ENCODE peak calls at places on chromosomes 13 and 19, in nine cellular contexts. One of them, this sample, is unnamed.

GRCh38 chr13:46588019-46588418 is 35.0 kb downstream of the LRCH1 start:
- DNase-seq in upper lobe of left lung: no peak
- DNase-seq in OCI-LY7: peak
- DNase-seq in gastrocnemius medialis: no peak
- DNase-seq in ascending aorta: no peak
- DNase-seq in adrenal gland: no peak
- DNase-seq in astrocyte: no peak
- DNase-seq in foreskin fibroblast: no peak
- DNase-seq in fibroblast of lung: peak
- DNase-seq in this sample: no peak

GRCh38 chr19:3586124-3586626 is 897 bp downstream of the GIPC3 start:
- DNase-seq in gastrocnemius medialis: no peak
- DNase-seq in foreskin fibroblast: no peak
- DNase-seq in upper lobe of left lung: no peak
- DNase-seq in adrenal gland: no peak
- DNase-seq in astrocyte: no peak
- DNase-seq in ascending aorta: no peak
- DNase-seq in OCI-LY7: peak
- DNase-seq in fibroblast of lung: no peak
- DNase-seq in this sample: no peak

GRCh38 chr13:27644302-27644701 is 22.6 kb downstream of the POLR1D start:
- DNase-seq in astrocyte: peak
- DNase-seq in foreskin fibroblast: peak
- DNase-seq in gastrocnemius medialis: no peak
- DNase-seq in OCI-LY7: no peak
- DNase-seq in ascending aorta: no peak
- DNase-seq in fibroblast of lung: peak
- DNase-seq in adrenal gland: peak
- DNase-seq in upper lobe of left lung: no peak
- DNase-seq in this sample: peak

GRCh38 chr13:22812793-22813192 is 368.0 kb upstream of the SGCG start:
- DNase-seq in foreskin fibroblast: no peak
- DNase-seq in astrocyte: no peak
- DNase-seq in upper lobe of left lung: no peak
- DNase-seq in gastrocnemius medialis: peak
- DNase-seq in adrenal gland: peak
- DNase-seq in ascending aorta: no peak
- DNase-seq in fibroblast of lung: no peak
- DNase-seq in OCI-LY7: no peak
- DNase-seq in this sample: no peak

GRCh38 chr19:4057913-4058695 is 8.6 kb downstream of the ZBTB7A start:
- DNase-seq in ascending aorta: peak
- DNase-seq in gastrocnemius medialis: peak
- DNase-seq in fibroblast of lung: peak
- DNase-seq in foreskin fibroblast: peak
- DNase-seq in upper lobe of left lung: peak
- DNase-seq in adrenal gland: peak
- DNase-seq in OCI-LY7: no peak
- DNase-seq in astrocyte: peak
- DNase-seq in this sample: peak

GRCh38 chr13:21501709-21502108 is 42.6 kb upstream of the ZDHHC20 start:
- DNase-seq in fibroblast of lung: no peak
- DNase-seq in foreskin fibroblast: no peak
- DNase-seq in gastrocnemius medialis: no peak
- DNase-seq in upper lobe of left lung: no peak
- DNase-seq in OCI-LY7: no peak
- DNase-seq in ascending aorta: no peak
- DNase-seq in adrenal gland: no peak
- DNase-seq in astrocyte: no peak
- DNase-seq in this sample: no peak

GRCh38 chr19:48642862-48643261 is 3.1 kb downstream of the CA11 start:
- DNase-seq in OCI-LY7: no peak
- DNase-seq in astrocyte: no peak
- DNase-seq in upper lobe of left lung: no peak
- DNase-seq in foreskin fibroblast: no peak
- DNase-seq in gastrocnemius medialis: no peak
- DNase-seq in ascending aorta: no peak
- DNase-seq in adrenal gland: no peak
- DNase-seq in fibroblast of lung: no peak
- DNase-seq in this sample: no peak

GRCh38 chr19:50313812-50314536 is 15.2 kb downstream of the KCNC3 start:
- DNase-seq in OCI-LY7: no peak
- DNase-seq in foreskin fibroblast: no peak
- DNase-seq in astrocyte: no peak
- DNase-seq in fibroblast of lung: no peak
- DNase-seq in ascending aorta: no peak
- DNase-seq in adrenal gland: no peak
- DNase-seq in gastrocnemius medialis: no peak
- DNase-seq in upper lobe of left lung: no peak
- DNase-seq in this sample: no peak

GRCh38 chr19:16024266-16025107 is 51.8 kb upstream of the TPM4 start:
- DNase-seq in gastrocnemius medialis: no peak
- DNase-seq in adrenal gland: no peak
- DNase-seq in ascending aorta: no peak
- DNase-seq in upper lobe of left lung: no peak
- DNase-seq in foreskin fibroblast: no peak
- DNase-seq in fibroblast of lung: no peak
- DNase-seq in OCI-LY7: no peak
- DNase-seq in astrocyte: no peak
- DNase-seq in this sample: no peak

GRCh38 chr13:113178070-113178895 is 19.8 kb downstream of the PROZ start:
- DNase-seq in OCI-LY7: no peak
- DNase-seq in ascending aorta: no peak
- DNase-seq in adrenal gland: no peak
- DNase-seq in gastrocnemius medialis: no peak
- DNase-seq in upper lobe of left lung: no peak
- DNase-seq in astrocyte: peak
- DNase-seq in foreskin fibroblast: peak
- DNase-seq in fibroblast of lung: peak
- DNase-seq in this sample: peak

GRCh38 chr19:55173717-55174409 is 6.2 kb downstream of the SYT5 start:
- DNase-seq in adrenal gland: peak
- DNase-seq in ascending aorta: no peak
- DNase-seq in foreskin fibroblast: peak
- DNase-seq in astrocyte: no peak
- DNase-seq in gastrocnemius medialis: no peak
- DNase-seq in fibroblast of lung: peak
- DNase-seq in upper lobe of left lung: no peak
- DNase-seq in OCI-LY7: peak
- DNase-seq in this sample: peak

GRCh38 chr13:101190337-101190736 is 226.0 kb downstream of the NALCN start:
- DNase-seq in adrenal gland: no peak
- DNase-seq in gastrocnemius medialis: no peak
- DNase-seq in astrocyte: no peak
- DNase-seq in upper lobe of left lung: no peak
- DNase-seq in fibroblast of lung: no peak
- DNase-seq in OCI-LY7: no peak
- DNase-seq in ascending aorta: no peak
- DNase-seq in foreskin fibroblast: no peak
- DNase-seq in this sample: peak

GRCh38 chr13:91193358-91193757 is 154.1 kb upstream of the MIR17HG start:
- DNase-seq in upper lobe of left lung: no peak
- DNase-seq in OCI-LY7: no peak
- DNase-seq in gastrocnemius medialis: no peak
- DNase-seq in foreskin fibroblast: no peak
- DNase-seq in adrenal gland: no peak
- DNase-seq in fibroblast of lung: no peak
- DNase-seq in ascending aorta: no peak
- DNase-seq in astrocyte: no peak
- DNase-seq in this sample: no peak

GRCh38 chr19:44712864-44713515 is 14.0 kb downstream of the CEACAM16 start:
- DNase-seq in foreskin fibroblast: no peak
- DNase-seq in fibroblast of lung: no peak
- DNase-seq in OCI-LY7: no peak
- DNase-seq in ascending aorta: no peak
- DNase-seq in upper lobe of left lung: no peak
- DNase-seq in astrocyte: no peak
- DNase-seq in adrenal gland: no peak
- DNase-seq in gastrocnemius medialis: no peak
- DNase-seq in this sample: peak

GRCh38 chr13:111557921-111558699 is 237.7 kb downstream of the TEX29 start:
- DNase-seq in gastrocnemius medialis: no peak
- DNase-seq in ascending aorta: no peak
- DNase-seq in adrenal gland: no peak
- DNase-seq in upper lobe of left lung: no peak
- DNase-seq in OCI-LY7: no peak
- DNase-seq in foreskin fibroblast: no peak
- DNase-seq in fibroblast of lung: no peak
- DNase-seq in astrocyte: no peak
- DNase-seq in this sample: no peak

GRCh38 chr19:17834350-17835181 is 13.2 kb downstream of the JAK3 start:
- DNase-seq in gastrocnemius medialis: no peak
- DNase-seq in ascending aorta: no peak
- DNase-seq in fibroblast of lung: no peak
- DNase-seq in foreskin fibroblast: no peak
- DNase-seq in adrenal gland: no peak
- DNase-seq in astrocyte: no peak
- DNase-seq in OCI-LY7: no peak
- DNase-seq in upper lobe of left lung: no peak
- DNase-seq in this sample: no peak
- TF ChIP-seq CTCF in gastrocnemius medialis: no peak
- TF ChIP-seq CTCF in ascending aorta: no peak
- TF ChIP-seq CTCF in fibroblast of lung: no peak
- TF ChIP-seq CTCF in foreskin fibroblast: no peak
- TF ChIP-seq CTCF in adrenal gland: no peak
- TF ChIP-seq CTCF in astrocyte: no peak
- TF ChIP-seq CTCF in OCI-LY7: no peak
- TF ChIP-seq CTCF in upper lobe of left lung: no peak
- TF ChIP-seq CTCF in this sample: peak

DNA sequence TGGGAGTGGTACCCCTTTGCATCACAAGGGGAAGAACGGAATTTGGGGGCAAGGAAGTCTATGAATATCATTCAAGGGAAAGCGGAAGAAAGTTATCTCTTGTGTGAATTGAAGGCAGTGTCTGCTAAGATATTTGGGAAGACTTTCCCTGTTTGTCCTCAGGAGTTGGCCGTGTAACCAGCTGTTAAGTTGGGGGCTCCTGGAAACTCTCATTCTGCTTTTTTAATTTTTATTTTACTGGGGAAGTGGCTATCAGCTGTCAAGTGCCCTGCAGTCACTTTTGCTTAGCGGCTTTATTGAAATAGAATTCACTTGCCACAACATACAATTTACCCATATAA is 2.9 kb downstream of the UPF1 start:
- DNase-seq in foreskin fibroblast: no peak
- DNase-seq in astrocyte: no peak
- DNase-seq in adrenal gland: no peak
- DNase-seq in upper lobe of left lung: no peak
- DNase-seq in fibroblast of lung: no peak
- DNase-seq in OCI-LY7: no peak
- DNase-seq in ascending aorta: no peak
- DNase-seq in gastrocnemius medialis: no peak
- DNase-seq in this sample: no peak
- H3K4me3 ChIP-seq in foreskin fibroblast: peak
- H3K4me3 ChIP-seq in astrocyte: peak
- H3K4me3 ChIP-seq in adrenal gland: no peak
- H3K4me3 ChIP-seq in upper lobe of left lung: no peak
- H3K4me3 ChIP-seq in fibroblast of lung: peak
- H3K4me3 ChIP-seq in OCI-LY7: peak
- H3K4me3 ChIP-seq in ascending aorta: no peak
- H3K4me3 ChIP-seq in gastrocnemius medialis: no peak
- H3K4me3 ChIP-seq in this sample: peak

DNA sequence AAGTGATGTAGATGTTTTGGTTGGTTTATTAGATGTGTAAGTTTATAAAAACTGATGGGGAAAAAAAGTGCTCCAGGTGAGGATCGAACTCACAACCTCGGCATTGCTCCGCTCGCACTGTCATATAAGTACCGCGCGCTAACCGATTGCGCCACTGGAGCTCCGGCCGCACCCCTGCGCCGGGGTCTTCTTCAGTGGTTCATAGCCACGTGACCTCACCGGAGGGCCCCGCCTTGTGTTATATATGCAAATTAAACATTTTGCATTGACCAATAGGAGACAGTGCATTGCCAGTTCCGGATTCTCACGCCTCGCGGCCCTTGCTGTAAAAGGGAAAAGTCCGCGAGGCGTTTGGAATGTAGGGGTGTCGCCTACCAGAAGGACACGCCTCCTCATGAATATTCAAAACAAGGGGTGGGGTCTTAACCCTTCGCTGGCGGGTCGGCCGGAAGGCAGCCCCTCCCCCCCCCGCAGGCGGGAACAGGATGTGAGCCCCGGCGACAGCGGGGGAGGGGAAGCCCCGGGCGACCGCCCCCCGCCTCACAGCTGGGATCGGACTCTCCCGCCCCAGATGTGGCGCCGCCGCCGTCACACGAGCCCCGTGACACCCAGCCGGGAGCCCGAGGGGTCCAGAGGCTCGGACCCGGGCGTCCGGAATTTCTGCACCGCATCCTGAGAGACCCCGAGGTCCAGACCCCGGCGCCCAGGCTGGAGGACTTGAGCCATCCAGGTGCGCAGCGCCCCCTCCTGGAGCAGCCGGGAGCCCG is at the start of gene PLEKHG2:
- DNase-seq in adrenal gland: peak
- DNase-seq in foreskin fibroblast: peak
- DNase-seq in upper lobe of left lung: peak
- DNase-seq in fibroblast of lung: peak
- DNase-seq in ascending aorta: peak
- DNase-seq in OCI-LY7: peak
- DNase-seq in astrocyte: peak
- DNase-seq in gastrocnemius medialis: peak
- DNase-seq in this sample: peak
- TF ChIP-seq CTCF in adrenal gland: peak
- TF ChIP-seq CTCF in foreskin fibroblast: peak
- TF ChIP-seq CTCF in upper lobe of left lung: peak
- TF ChIP-seq CTCF in fibroblast of lung: peak
- TF ChIP-seq CTCF in ascending aorta: peak
- TF ChIP-seq CTCF in OCI-LY7: peak
- TF ChIP-seq CTCF in astrocyte: peak
- TF ChIP-seq CTCF in gastrocnemius medialis: peak
- TF ChIP-seq CTCF in this sample: peak

DNA sequence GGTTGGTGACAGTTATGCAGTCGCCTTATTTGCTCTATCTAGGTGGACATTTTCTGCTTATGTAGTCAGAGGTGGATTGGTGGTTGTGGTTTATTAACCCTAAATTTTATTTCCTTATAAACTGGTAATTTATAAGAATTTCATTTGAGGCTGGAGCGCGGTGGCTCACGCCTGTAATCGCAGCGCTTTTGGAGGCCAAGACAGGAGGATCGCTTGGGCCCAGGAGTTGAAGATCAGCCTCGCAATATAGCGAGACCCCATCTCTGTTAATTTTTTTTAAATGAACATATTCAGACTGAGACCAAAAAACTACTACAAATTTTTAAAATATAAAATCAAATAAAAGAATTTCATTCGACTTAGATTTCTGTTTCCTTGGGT is 810 bp downstream of the ZNF627 start:
- DNase-seq in upper lobe of left lung: no peak
- DNase-seq in OCI-LY7: no peak
- DNase-seq in foreskin fibroblast: no peak
- DNase-seq in adrenal gland: no peak
- DNase-seq in fibroblast of lung: no peak
- DNase-seq in gastrocnemius medialis: no peak
- DNase-seq in astrocyte: no peak
- DNase-seq in ascending aorta: no peak
- DNase-seq in this sample: no peak
- H3K4me3 ChIP-seq in upper lobe of left lung: peak
- H3K4me3 ChIP-seq in OCI-LY7: peak
- H3K4me3 ChIP-seq in foreskin fibroblast: peak
- H3K4me3 ChIP-seq in adrenal gland: no peak
- H3K4me3 ChIP-seq in fibroblast of lung: peak
- H3K4me3 ChIP-seq in gastrocnemius medialis: peak
- H3K4me3 ChIP-seq in astrocyte: peak
- H3K4me3 ChIP-seq in ascending aorta: peak
- H3K4me3 ChIP-seq in this sample: peak

GRCh38 chr13:108728370-108728769 is 99.0 kb downstream of the MYO16 start:
- DNase-seq in upper lobe of left lung: no peak
- DNase-seq in adrenal gland: no peak
- DNase-seq in astrocyte: no peak
- DNase-seq in OCI-LY7: peak
- DNase-seq in gastrocnemius medialis: no peak
- DNase-seq in foreskin fibroblast: no peak
- DNase-seq in fibroblast of lung: no peak
- DNase-seq in ascending aorta: no peak
- DNase-seq in this sample: no peak
- TF ChIP-seq CTCF in upper lobe of left lung: no peak
- TF ChIP-seq CTCF in adrenal gland: no peak
- TF ChIP-seq CTCF in astrocyte: no peak
- TF ChIP-seq CTCF in OCI-LY7: peak
- TF ChIP-seq CTCF in gastrocnemius medialis: no peak
- TF ChIP-seq CTCF in foreskin fibroblast: no peak
- TF ChIP-seq CTCF in fibroblast of lung: no peak
- TF ChIP-seq CTCF in ascending aorta: no peak
- TF ChIP-seq CTCF in this sample: no peak

This sample was measured in fibroblast of mammary gland.